ENCODE peak calls at places on chromosomes 11 and 22, in five cellular contexts. S, B, W, F and J are unnamed samples.

GRCh38 chr11:118691926-118692830 is 12.7 kb upstream of the TREH start:
- DNase-seq in B (no peak), W (no peak), F (no peak), S (no peak), J (peak; percentile 88)

GRCh38 chr11:130162733-130163132 is 3.2 kb downstream of the ST14 start:
- DNase-seq in B (no peak), F (no peak), S (no peak), W (no peak), J (peak; percentile 90)

GRCh38 chr22:48099671-48100070 is 1337.2 kb downstream of the TBC1D22A start:
- DNase-seq in F (no peak), S (no peak), W (no peak), B (no peak), J (no peak)

GRCh38 chr22:28442264-28442950 is 237.2 kb downstream of the TTC28 start:
- DNase-seq in W (peak; percentile 6), B (peak; percentile 91), S (peak; percentile 59), F (no peak), J (peak; percentile 66)

GRCh38 chr22:20271114-20271994 is 3.2 kb upstream of the RTN4R start:
- DNase-seq in B (no peak), S (no peak), F (no peak), W (no peak), J (no peak)

GRCh38 chr11:58577441-58578135 is 1.3 kb upstream of the ZFP91 start:
- DNase-seq in W (no peak), F (no peak), B (no peak), S (peak; percentile 88), J (peak; percentile 95)

GRCh38 chr11:8332196-8332595 is 68.5 kb upstream of the LMO1 start:
- DNase-seq in B (no peak), W (no peak), F (no peak), S (no peak), J (peak; percentile 71)

GRCh38 chr22:44665115-44665514 is 36.9 kb upstream of the PRR5 start:
- DNase-seq in B (peak; percentile 8), S (no peak), F (no peak), W (no peak), J (peak; percentile 72)

GRCh38 chr22:48089601-48090331 is 1327.3 kb downstream of the TBC1D22A start:
- DNase-seq in W (no peak), B (no peak), F (peak; percentile 16), S (no peak), J (peak; percentile 23)

GRCh38 chr11:46106530-46107407 is 14.5 kb downstream of the PHF21A start:
- DNase-seq in F (no peak), B (peak; percentile 19), W (no peak), S (no peak), J (peak; percentile 87)

GRCh38 chr11:133917921-133918605 is 38.7 kb downstream of the IGSF9B start:
- DNase-seq in F (no peak), W (no peak), B (no peak), S (no peak), J (no peak)

GRCh38 chr11:129974237-129974636 is 28.4 kb downstream of the PRDM10 start:
- DNase-seq in F (no peak), S (no peak), W (no peak), B (no peak), J (no peak)

GRCh38 chr22:22886546-22886945 is 1.1 kb upstream of the IGLL5 start:
- DNase-seq in F (no peak), B (no peak), S (no peak), W (no peak), J (no peak)

GRCh38 chr11:133710241-133710640 is 135.1 kb downstream of the SPATA19 start:
- DNase-seq in S (no peak), F (no peak), B (no peak), W (no peak), J (no peak)

GRCh38 chr11:81033779-81034550 is 1593.1 kb upstream of the TENM4 start:
- DNase-seq in W (no peak), S (no peak), B (no peak), F (no peak), J (no peak)

GRCh38 chr11:62604460-62605130 is 2.9 kb upstream of the MTA2 start:
- DNase-seq in W (no peak), F (no peak), B (no peak), S (no peak), J (no peak)

GRCh38 chr11:129589190-129589589 is 213.5 kb downstream of the BARX2 start:
- DNase-seq in B (no peak), S (no peak), F (no peak), W (no peak), J (no peak)

GRCh38 chr11:3381794-3382193 is 2.8 kb upstream of the ZNF195 start:
- DNase-seq in S (no peak), F (no peak), W (no peak), B (no peak), J (no peak)

GRCh38 chr11:3378426-3379423 is at the start of gene ZNF195:
- DNase-seq in F (peak; percentile 99), W (peak; percentile 97), B (peak; percentile 98), S (peak; percentile 96), J (peak; percentile 99)

GRCh38 chr11:3380706-3381570 is 2.0 kb upstream of the ZNF195 start:
- DNase-seq in B (no peak), W (no peak), S (no peak), F (no peak), J (no peak)

DNA sequence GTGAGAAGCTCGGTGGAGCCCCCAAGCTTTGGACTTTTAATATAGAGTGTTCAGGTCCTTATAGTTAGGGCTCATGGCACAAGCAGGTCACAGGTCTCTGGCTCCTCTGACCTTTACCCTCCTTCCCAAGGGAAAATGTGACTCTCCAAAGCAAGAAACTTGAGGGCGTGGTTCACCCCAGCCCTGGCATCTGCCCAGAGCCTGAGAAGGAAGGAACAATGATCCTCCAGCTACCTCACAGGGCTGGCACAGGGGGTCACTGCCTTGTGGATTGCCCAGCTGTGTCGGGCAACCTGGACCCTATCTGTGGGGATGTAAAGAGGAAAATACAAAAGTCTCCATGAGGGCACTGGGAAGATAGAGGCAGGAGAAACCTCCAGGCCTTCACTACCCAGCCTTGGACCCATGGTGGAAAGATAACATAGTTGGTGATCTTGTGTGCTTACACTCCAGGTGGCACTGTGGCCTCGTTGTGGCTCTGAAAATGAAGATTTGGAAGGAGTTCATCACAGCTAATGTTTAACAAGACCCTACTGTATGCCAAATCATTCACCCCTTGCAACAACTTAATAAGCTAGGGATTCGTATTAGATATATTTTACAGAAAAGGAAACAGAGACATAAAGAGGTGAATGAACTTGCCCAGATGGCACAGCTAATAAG is 3.8 kb upstream of the ZNF195 start:
- DNase-seq in W (no peak), S (no peak), B (no peak), F (no peak), J (no peak)
- H3K4me3 ChIP-seq in W (no peak overlapping the region), S (no peak overlapping the region), B (no peak overlapping the region), F (no peak overlapping the region), J (no peak overlapping the region)

GRCh38 chr11:108034034-108034433 is 25.3 kb downstream of the CUL5 start:
- DNase-seq in S (no peak), F (no peak), W (no peak), B (no peak), J (no peak)

GRCh38 chr11:108034952-108035351 is 26.3 kb downstream of the CUL5 start:
- DNase-seq in B (no peak), W (no peak), S (no peak), F (no peak), J (no peak)

GRCh38 chr11:108035690-108036089 is 27.0 kb downstream of the CUL5 start:
- DNase-seq in F (no peak), W (no peak), B (no peak), S (no peak), J (no peak)

GRCh38 chr11:108037211-108037610 is 28.5 kb downstream of the CUL5 start:
- DNase-seq in B (no peak), S (no peak), W (no peak), F (no peak), J (no peak)

DNA sequence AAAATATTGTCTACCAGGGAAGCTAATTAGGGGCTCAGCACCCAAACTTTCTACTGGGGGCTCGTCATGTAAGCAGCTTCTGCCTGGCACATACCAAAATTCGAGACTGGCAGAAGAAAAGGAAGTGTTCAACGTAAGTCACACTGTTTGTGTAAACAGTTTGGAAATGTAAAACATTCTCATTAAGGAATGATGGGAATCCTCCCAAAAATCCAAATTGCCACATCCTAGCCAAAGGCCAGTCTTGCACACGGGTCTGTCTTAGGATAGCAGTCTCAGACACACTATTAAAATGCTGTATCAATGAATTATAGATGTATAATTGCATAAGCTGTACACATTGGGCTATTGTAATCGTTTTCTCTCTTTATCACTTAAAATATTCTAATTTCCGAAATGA is 28.9 kb downstream of the CUL5 start:
- DNase-seq in W (no peak), S (no peak), B (no peak), F (no peak), J (no peak)
- TF ChIP-seq MAX in W (no peak), S (no peak), B (no peak), F (no peak), J (no peak)

GRCh38 chr22:36328635-36329216 is 59.0 kb downstream of the MYH9 start:
- DNase-seq in F (peak; percentile 14), S (peak; percentile 84), B (no peak), W (no peak), J (peak; percentile 80)

GRCh38 chr22:36327922-36328551 is 59.7 kb downstream of the MYH9 start:
- DNase-seq in W (no peak), S (peak; percentile 54), F (no peak), B (no peak), J (no peak)

GRCh38 chr22:36330127-36330526 is 57.6 kb downstream of the MYH9 start:
- DNase-seq in B (no peak), W (no peak), S (no peak), F (no peak), J (no peak)

GRCh38 chr22:36330655-36331305 is 57.0 kb downstream of the MYH9 start:
- DNase-seq in B (no peak), S (peak; percentile 78), W (no peak), F (no peak), J (peak; percentile 52)

GRCh38 chr22:36329217-36330078 is 58.3 kb downstream of the MYH9 start:
- DNase-seq in F (peak; percentile 43), S (peak; percentile 95), B (peak; percentile 58), W (peak; percentile 52), J (peak; percentile 96)
- H3K4me3 ChIP-seq in F (no peak overlapping the region), S (no peak overlapping the region), B (no peak overlapping the region), W (no peak overlapping the region), J (peak overlapping the region; percentile 5)

GRCh38 chr11:35531246-35531645 is 5.8 kb upstream of the PAMR1 start:
- DNase-seq in W (no peak), F (no peak), S (no peak), B (no peak), J (no peak)
- TF ChIP-seq MAX in W (no peak), F (no peak), S (no peak), B (no peak), J (no peak)

GRCh38 chr22:27283714-27284113 is 517.8 kb downstream of the MN1 start:
- DNase-seq in B (no peak), S (no peak), W (peak; percentile 15), F (no peak), J (peak; percentile 39)

GRCh38 chr22:27283240-27283639 is 518.3 kb downstream of the MN1 start:
- DNase-seq in S (no peak), F (no peak), B (no peak), W (no peak), J (no peak)

GRCh38 chr22:27284314-27284713 is 517.2 kb downstream of the MN1 start:
- DNase-seq in B (no peak), F (no peak), S (no peak), W (no peak), J (no peak)

GRCh38 chr22:27286711-27287110 is 514.8 kb downstream of the MN1 start:
- DNase-seq in B (peak; percentile 55), W (no peak), F (no peak), S (no peak), J (no peak)
- H3K4me3 ChIP-seq in B (no peak overlapping the region), W (no peak overlapping the region), F (no peak overlapping the region), S (no peak overlapping the region), J (no peak overlapping the region)